ENCODE peak calls at places on chromosome 3, in seven cellular contexts. K is fibroblast of pulmonary artery, N is pancreas, Q is astrocyte of the cerebellum, X is adrenal gland, T is esophagus muscularis mucosa, Z is neural progenitor cell. B is an unnamed sample.

GRCh38 chr3:170745211-170745718 is 124.7 kb downstream of the RPL22L1 start:
- DNase-seq in N (no peak), T (no peak), K (peak; percentile 70), X (no peak), Z (no peak), Q (no peak), B (peak; percentile 74)

GRCh38 chr3:187951452-187952190 is 202.3 kb upstream of the LPP start:
- DNase-seq in T (no peak), X (no peak), N (no peak), K (no peak), Z (no peak), Q (no peak), B (no peak)

GRCh38 chr3:151305081-151305777 is 11.4 kb downstream of the GPR87 start:
- DNase-seq in Q (peak; percentile 99), Z (peak; percentile 50), K (peak; percentile 98), N (peak; percentile 22), X (no peak), T (peak; percentile 91), B (peak; percentile 99)

GRCh38 chr3:194098036-194098871 is 37.7 kb upstream of the HES1 start:
- DNase-seq in Z (peak; percentile 50), T (no peak), X (no peak), K (peak; percentile 25), N (peak; percentile 60), Q (no peak), B (no peak)

GRCh38 chr3:181966387-181966786 is 254.7 kb downstream of the SOX2 start:
- DNase-seq in X (no peak), Z (peak; percentile 68), T (no peak), Q (no peak), K (no peak), N (no peak), B (no peak)

GRCh38 chr3:31431322-31431721 is 101.4 kb upstream of the STT3B start:
- DNase-seq in N (no peak), K (no peak), Q (no peak), X (no peak), Z (no peak), T (no peak), B (no peak)

GRCh38 chr3:179308006-179308405 is 14.8 kb upstream of the ZNF639 start:
- DNase-seq in K (no peak), Z (no peak), Q (no peak), X (no peak), T (no peak), N (no peak), B (no peak)

GRCh38 chr3:107752202-107752990 is 229.6 kb downstream of the BBX start:
- DNase-seq in K (peak; percentile 52), Z (peak; percentile 40), Q (peak; percentile 8), X (no peak), N (no peak), T (no peak), B (peak; percentile 39)

GRCh38 chr3:138082085-138082991 is 33.1 kb downstream of the DZIP1L start:
- DNase-seq in X (no peak), Z (no peak), N (peak; percentile 44), K (peak; percentile 95), T (peak; percentile 70), Q (peak; percentile 91), B (peak; percentile 82)

GRCh38 chr3:188262913-188263683 is 109.1 kb downstream of the LPP start:
- DNase-seq in N (no peak), T (no peak), Q (no peak), Z (no peak), K (peak; percentile 77), X (no peak), B (peak; percentile 83)

GRCh38 chr3:126782554-126782953 is 78.5 kb downstream of the CHCHD6 start:
- DNase-seq in K (peak; percentile 82), Q (peak; percentile 68), T (no peak), Z (no peak), N (no peak), X (no peak), B (peak; percentile 97)

GRCh38 chr3:19190136-19190535 is 41.8 kb downstream of the KCNH8 start:
- DNase-seq in K (no peak), T (no peak), N (no peak), Z (no peak), X (no peak), Q (no peak), B (no peak)

GRCh38 chr3:1147326-1147725 is 54.5 kb downstream of the CNTN6 start:
- DNase-seq in K (no peak), Z (no peak), Q (no peak), T (no peak), N (no peak), X (no peak), B (no peak)

GRCh38 chr3:186966406-186966805 is 36.1 kb downstream of the ST6GAL1 start:
- DNase-seq in Z (no peak), X (no peak), K (no peak), Q (no peak), N (no peak), T (no peak), B (no peak)

GRCh38 chr3:108590443-108590842 is 921 bp downstream of the DZIP3 start:
- DNase-seq in Z (peak; percentile 6), K (no peak), Q (no peak), T (no peak), X (no peak), N (no peak), B (no peak)

GRCh38 chr3:23078735-23079134 is 124.4 kb upstream of the UBE2E2 start:
- DNase-seq in T (no peak), Z (no peak), N (no peak), Q (no peak), X (no peak), K (no peak), B (no peak)

GRCh38 chr3:17456036-17456435 is 286.4 kb downstream of the TBC1D5 start:
- DNase-seq in N (no peak), Q (no peak), Z (no peak), X (no peak), K (no peak), T (no peak), B (peak; percentile 51)

GRCh38 chr3:197426161-197426566 is 127.8 kb upstream of the DLG1 start:
- DNase-seq in K (peak; percentile 36), X (no peak), T (no peak), Q (peak; percentile 54), N (no peak), Z (no peak), B (peak; percentile 29)

GRCh38 chr3:186609247-186609868 is 3.5 kb upstream of the AHSG start:
- DNase-seq in X (no peak), K (peak; percentile 41), N (peak; percentile 58), Z (no peak), T (no peak), Q (no peak), B (peak; percentile 6)

GRCh38 chr3:48952510-48953118 is 34.0 kb downstream of the ARIH2 start:
- DNase-seq in X (no peak), Q (no peak), Z (peak; percentile 50), T (no peak), K (peak; percentile 39), N (peak; percentile 39), B (no peak)

GRCh38 chr3:190032924-190033323 is 87.8 kb downstream of the P3H2 start:
- DNase-seq in Z (peak; percentile 66), X (no peak), N (no peak), T (no peak), K (no peak), Q (no peak), B (no peak)

GRCh38 chr3:66386011-66386924 is 114.6 kb downstream of the LRIG1 start:
- DNase-seq in Z (no peak), K (no peak), T (no peak), N (no peak), Q (no peak), X (no peak), B (no peak)

GRCh38 chr3:111603679-111604643 is 8.8 kb upstream of the ZBED2 start:
- DNase-seq in X (no peak), T (no peak), N (no peak), Q (no peak), Z (no peak), K (no peak), B (no peak)

GRCh38 chr3:174333640-174334039 is 525.5 kb upstream of the NAALADL2 start:
- DNase-seq in Q (no peak), X (no peak), Z (no peak), N (no peak), T (no peak), K (no peak), B (no peak)

GRCh38 chr3:147760998-147761397 is 351.8 kb downstream of the ZIC1 start:
- DNase-seq in K (no peak), X (no peak), T (no peak), Z (no peak), Q (no peak), N (no peak), B (no peak)

GRCh38 chr3:28800203-28800602 is 451.6 kb upstream of the AZI2 start:
- DNase-seq in N (no peak), T (no peak), Q (no peak), X (no peak), Z (peak; percentile 11), K (no peak), B (no peak)

GRCh38 chr3:105614288-105615030 is 247.8 kb downstream of the ALCAM start:
- DNase-seq in Q (no peak), Z (no peak), X (no peak), K (peak; percentile 16), T (no peak), N (no peak), B (peak; percentile 18)

GRCh38 chr3:105608623-105609022 is 241.9 kb downstream of the ALCAM start:
- DNase-seq in K (no peak), Q (no peak), T (no peak), X (no peak), Z (peak; percentile 11), N (no peak), B (peak; percentile 12)

GRCh38 chr3:105610473-105610872 is 243.8 kb downstream of the ALCAM start:
- DNase-seq in K (no peak), Q (no peak), T (no peak), N (peak; percentile 26), Z (no peak), X (no peak), B (no peak)

GRCh38 chr3:105613120-105613519 is 246.4 kb downstream of the ALCAM start:
- DNase-seq in K (no peak), X (no peak), Q (no peak), N (no peak), Z (peak; percentile 26), T (no peak), B (peak; percentile 60)

GRCh38 chr3:105611304-105612192 is 244.8 kb downstream of the ALCAM start:
- DNase-seq in X (no peak), K (no peak), Q (no peak), T (no peak), Z (no peak), N (peak; percentile 68), B (no peak)
- TF ChIP-seq CTCF in X (no peak), K (no peak), Q (no peak), T (no peak), Z (no peak), N (no peak), B (no peak)

GRCh38 chr3:113038326-113038725 is 47.5 kb downstream of the GTPBP8 start:
- DNase-seq in T (no peak), K (no peak), X (no peak), N (no peak), Z (no peak), Q (no peak), B (peak; percentile 18)
- H3K4me3 ChIP-seq in T (no peak overlapping the region), K (no peak overlapping the region), X (no peak overlapping the region), N (no peak overlapping the region), Z (no peak overlapping the region), Q (no peak overlapping the region), B (no peak overlapping the region)

GRCh38 chr3:39668420-39668819 is 141.0 kb upstream of the MYRIP start:
- DNase-seq in N (no peak), Q (peak; percentile 23), Z (peak; percentile 72), K (peak; percentile 74), X (no peak), T (no peak), B (peak; percentile 64)
- TF ChIP-seq CTCF in N (peak; percentile 43), Q (peak; percentile 74), Z (peak; percentile 76), K (peak; percentile 84), X (peak; percentile 48), T (peak; percentile 38), B (peak; percentile 82)

GRCh38 chr3:157441102-157441622 is 4.5 kb downstream of the PTX3 start:
- DNase-seq in N (no peak), X (no peak), Z (no peak), Q (no peak), K (no peak), T (no peak), B (no peak)
- H3K4me3 ChIP-seq in N (no peak overlapping the region), X (no peak overlapping the region), Z (no peak overlapping the region), Q (no peak overlapping the region), K (peak overlapping the region; percentile 73), T (no peak overlapping the region), B (peak overlapping the region; percentile 84)

B was measured in AG10803.